ENCODE peak calls at places on chromosomes 5 and 9, in seven cellular contexts. E is endothelial cell of umbilical vein, A is cardiac fibroblast, F is astrocyte, U is psoas muscle, N is foreskin fibroblast, S is progenitor cell of endocrine pancreas. K is an unnamed sample.

GRCh38 chr5:147691134-147691533 is 91.4 kb downstream of the JAKMIP2 start:
- DNase-seq in A (no peak), S (no peak), U (no peak), N (no peak), E (no peak), F (no peak), K (no peak)

GRCh38 chr9:105062222-105062850 is 134.4 kb upstream of the ABCA1 start:
- DNase-seq in S (no peak), F (no peak), U (no peak), E (no peak), A (no peak), N (no peak), K (no peak)

GRCh38 chr5:79396265-79396664 is 117.7 kb downstream of the HOMER1 start:
- DNase-seq in F (peak), S (no peak), N (peak), E (no peak), A (peak), U (no peak), K (no peak)

GRCh38 chr5:149274964-149275363 is 3.3 kb downstream of the AFAP1L1 start:
- DNase-seq in N (no peak), E (no peak), U (no peak), S (no peak), F (no peak), A (peak), K (no peak)

GRCh38 chr9:91837982-91838731 is 111.9 kb downstream of the ROR2 start:
- DNase-seq in N (no peak), F (peak), U (peak), E (no peak), A (peak), S (no peak), K (no peak)

GRCh38 chr5:169546346-169546745 is 37.2 kb upstream of the SPDL1 start:
- DNase-seq in E (no peak), N (no peak), U (no peak), A (no peak), F (no peak), S (no peak), K (no peak)

GRCh38 chr5:111411321-111411720 is 101.0 kb downstream of the STARD4 start:
- DNase-seq in E (no peak), A (no peak), N (no peak), S (no peak), U (no peak), F (peak), K (no peak)

GRCh38 chr5:138369706-138370105 is 17.2 kb downstream of the KDM3B start:
- DNase-seq in A (no peak), F (no peak), S (no peak), E (peak), U (no peak), N (no peak), K (no peak)

GRCh38 chr5:92956886-92957285 is 624.1 kb downstream of the NR2F1-AS1 start:
- DNase-seq in S (no peak), A (peak), U (no peak), F (no peak), E (no peak), N (no peak), K (no peak)

GRCh38 chr5:91787718-91788117 is 404.6 kb upstream of the ARRDC3 start:
- DNase-seq in E (no peak), N (peak), U (no peak), S (no peak), A (no peak), F (peak), K (no peak)

GRCh38 chr5:111746791-111747190 is 10.2 kb downstream of the NREP start:
- DNase-seq in S (no peak), A (no peak), E (no peak), N (no peak), F (peak), U (no peak), K (no peak)

GRCh38 chr5:90406466-90406865 is 3.1 kb downstream of the CETN3 start:
- DNase-seq in A (no peak), F (peak), U (no peak), E (no peak), N (no peak), S (no peak), K (no peak)

GRCh38 chr5:155489949-155490348 is 476.4 kb downstream of the KIF4B start:
- DNase-seq in N (no peak), U (no peak), F (no peak), E (no peak), S (no peak), A (no peak), K (no peak)

GRCh38 chr9:87682085-87682484 is 43.8 kb upstream of the CTSL start:
- DNase-seq in F (no peak), N (no peak), U (no peak), S (no peak), A (no peak), E (no peak), K (no peak)

GRCh38 chr5:82917584-82917983 is 159.6 kb downstream of the TMEM167A start:
- DNase-seq in U (no peak), F (no peak), S (no peak), N (no peak), E (no peak), A (no peak), K (no peak)

GRCh38 chr5:149775785-149776184 is 45.7 kb downstream of the PPARGC1B start:
- DNase-seq in F (no peak), A (no peak), S (no peak), U (no peak), E (no peak), N (no peak), K (no peak)

GRCh38 chr5:95664204-95664786 is 17.7 kb downstream of the RFESD start:
- DNase-seq in F (peak), U (no peak), E (peak), S (no peak), A (peak), N (no peak), K (no peak)

GRCh38 chr9:97786341-97786740 is 66.7 kb upstream of the FOXE1 start:
- DNase-seq in F (no peak), N (peak), A (no peak), E (no peak), U (no peak), S (no peak), K (no peak)

GRCh38 chr5:2205596-2205995 is 322.9 kb upstream of the IRX4 start:
- DNase-seq in N (no peak), F (no peak), S (no peak), A (no peak), U (no peak), E (no peak), K (no peak)

GRCh38 chr5:84191296-84191695 is 193.4 kb downstream of the EDIL3 start:
- DNase-seq in N (no peak), U (no peak), E (no peak), F (peak), A (peak), S (no peak), K (no peak)

GRCh38 chr5:173762930-173763329 is 125.2 kb upstream of the CPEB4 start:
- DNase-seq in E (no peak), U (no peak), F (no peak), A (no peak), N (no peak), S (no peak), K (no peak)

GRCh38 chr5:175701797-175702196 is 43.9 kb downstream of the HRH2 start:
- DNase-seq in E (no peak), F (no peak), U (no peak), A (no peak), S (no peak), N (no peak), K (no peak)

GRCh38 chr5:135434591-135435466 is 12.3 kb downstream of the DCANP1 start:
- DNase-seq in S (no peak), E (no peak), F (no peak), A (no peak), N (peak), U (no peak), K (no peak)

GRCh38 chr5:110894805-110895204 is 156.0 kb downstream of the SLC25A46 start:
- DNase-seq in U (no peak), F (no peak), S (no peak), A (no peak), E (no peak), N (no peak), K (no peak)

GRCh38 chr9:106860731-106861584 is 2.0 kb upstream of the ZNF462 start:
- DNase-seq in S (no peak), F (peak), A (peak), U (peak), E (peak), N (no peak), K (no peak)

GRCh38 chr5:72654231-72654630 is 147.0 kb upstream of the ZNF366 start:
- DNase-seq in N (no peak), U (no peak), A (no peak), F (no peak), E (no peak), S (no peak), K (no peak)

GRCh38 chr9:5582835-5583195 is 46.1 kb upstream of the RIC1 start:
- DNase-seq in A (peak), E (no peak), F (peak), S (no peak), U (no peak), N (peak), K (peak)

DNA sequence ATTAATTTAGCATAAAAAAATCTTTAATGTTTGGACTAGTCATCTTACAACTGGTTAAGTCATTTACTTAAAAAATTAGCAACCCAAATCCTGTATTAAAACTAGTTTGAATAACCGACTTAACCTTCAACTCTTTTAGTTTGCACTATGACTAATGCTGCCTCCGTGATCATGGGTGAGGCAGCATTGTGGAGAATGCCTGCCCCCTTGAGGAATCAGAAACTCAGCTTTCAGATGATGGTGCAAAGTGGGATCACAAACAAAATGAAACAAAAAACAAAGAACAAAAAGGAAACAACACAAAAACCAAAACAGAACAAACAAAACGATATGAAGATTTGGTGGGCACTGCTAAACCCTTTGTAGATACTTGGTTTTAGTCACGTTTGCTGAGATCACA is 127.0 kb upstream of the PALM2AKAP2 start:
- DNase-seq in A (peak), U (no peak), S (no peak), F (peak), E (no peak), N (peak), K (no peak)
- TF ChIP-seq CTCF in A (peak), U (no peak), S (peak), F (peak), E (no peak), N (peak), K (no peak)

DNA sequence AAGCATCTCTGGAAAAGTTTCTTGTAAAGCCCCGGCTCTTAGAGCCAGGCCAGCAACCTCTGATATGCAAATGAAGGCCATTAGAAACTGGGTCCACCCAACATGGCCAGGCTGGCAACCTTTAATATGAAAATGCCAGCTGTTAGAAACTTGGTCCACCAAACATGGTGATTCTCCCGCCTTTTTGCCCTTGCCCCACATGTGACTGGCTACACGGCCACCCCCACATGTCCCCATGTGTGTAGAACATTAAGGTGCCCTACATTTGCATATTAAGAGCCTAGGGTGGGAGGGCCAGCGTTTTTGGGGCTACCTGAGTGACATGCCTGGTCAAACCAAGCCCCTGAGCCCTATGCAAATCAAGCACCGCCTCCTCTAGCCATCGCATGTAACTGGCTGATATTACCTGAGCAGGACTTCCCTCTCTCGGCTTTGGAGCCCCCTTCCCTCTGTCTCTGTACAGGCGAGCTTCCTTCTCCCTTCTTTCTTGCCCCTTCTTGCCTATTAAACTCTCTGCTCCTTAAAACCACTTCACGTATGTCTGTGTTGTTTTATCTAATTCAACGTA is 39.0 kb downstream of the S100Z start:
- DNase-seq in U (no peak), S (no peak), N (no peak), A (no peak), E (no peak), F (no peak), K (no peak)
- TF ChIP-seq CTCF in U (no peak), S (no peak), N (no peak), A (no peak), E (no peak), F (no peak), K (no peak)

GRCh38 chr5:146656638-146657037 is 140.6 kb upstream of the GPR151 start:
- DNase-seq in U (no peak), E (no peak), S (no peak), N (no peak), A (no peak), F (no peak), K (no peak)
- TF ChIP-seq CTCF in U (no peak), E (no peak), S (no peak), N (no peak), A (no peak), F (no peak), K (no peak)

GRCh38 chr5:56951131-56951945 is 585 bp downstream of the MIER3 start:
- DNase-seq in A (peak), N (no peak), S (peak), U (peak), E (peak), F (no peak), K (no peak)
- TF ChIP-seq CTCF in A (no peak), N (no peak), S (peak), U (no peak), E (no peak), F (no peak), K (no peak)

GRCh38 chr5:115262405-115263247 is at the start of gene PGGT1B:
- DNase-seq in U (peak), A (peak), S (peak), N (peak), E (peak), F (peak), K (peak)
- TF ChIP-seq CTCF in U (no peak), A (no peak), S (no peak), N (no peak), E (no peak), F (no peak), K (no peak)

DNA sequence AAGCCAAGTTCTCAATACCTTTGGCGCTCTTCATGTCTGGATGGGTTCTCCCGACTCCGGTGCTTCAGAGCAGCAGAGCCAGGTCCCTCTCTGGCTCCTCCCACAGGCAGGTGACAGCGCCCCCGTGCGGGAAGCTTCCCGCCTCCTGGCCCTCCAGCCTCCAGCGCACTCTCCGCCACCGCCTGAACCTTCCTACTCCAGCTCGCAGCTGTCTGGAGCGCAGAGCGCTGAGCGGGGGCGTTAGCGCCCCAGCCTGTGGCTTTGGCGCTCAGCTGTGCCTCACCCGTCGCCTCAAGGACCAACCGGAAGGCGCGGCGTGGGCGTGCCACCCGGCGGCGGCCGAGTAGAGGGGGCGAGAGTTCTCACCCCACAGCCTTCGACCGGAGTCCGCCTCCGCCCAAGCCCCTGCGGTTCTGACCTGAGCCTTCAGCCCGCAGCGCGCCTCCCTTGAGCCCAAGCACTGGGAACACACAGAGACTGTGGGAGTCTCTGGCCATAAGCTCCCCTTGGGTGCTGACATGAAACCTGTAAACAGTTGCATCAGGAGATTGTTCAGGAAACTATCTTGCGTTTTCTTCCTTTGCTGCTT is at the start of gene SLCO4C1:
- DNase-seq in E (peak), U (peak), N (no peak), A (peak), F (peak), S (peak), K (peak)
- TF ChIP-seq CTCF in E (peak), U (peak), N (peak), A (peak), F (peak), S (peak), K (no peak)

DNA sequence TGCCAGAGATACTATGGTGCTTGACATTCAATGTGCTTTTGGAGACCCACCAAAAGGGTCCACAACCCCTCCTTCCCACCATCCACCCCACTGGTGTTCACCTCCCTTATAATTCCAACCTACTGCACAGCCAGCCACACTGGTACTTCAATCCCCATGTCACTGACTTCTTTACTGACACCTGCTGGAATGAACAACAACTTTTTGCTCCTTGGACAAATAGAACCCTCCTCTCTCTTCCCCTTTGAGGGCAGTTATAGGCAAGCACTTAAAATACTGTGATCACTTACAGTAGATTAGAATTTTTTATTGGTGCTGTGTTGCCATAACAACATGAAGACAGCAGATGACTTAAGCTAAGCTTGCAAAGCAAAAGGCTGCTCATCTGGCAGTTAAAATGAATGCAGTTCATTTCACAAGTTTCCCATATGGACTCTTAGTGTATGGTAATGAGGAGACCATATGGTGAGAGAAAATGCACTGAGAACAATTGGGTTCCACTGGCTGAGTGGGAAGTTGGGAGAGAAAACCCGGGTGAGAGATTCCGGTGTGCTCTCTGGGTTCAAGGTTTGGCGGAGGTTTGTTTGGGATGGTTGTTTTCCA is 374.4 kb downstream of the EBF1 start:
- DNase-seq in A (no peak), S (no peak), U (no peak), E (no peak), F (no peak), N (no peak), K (no peak)
- TF ChIP-seq CTCF in A (no peak), S (peak), U (no peak), E (no peak), F (no peak), N (peak), K (no peak)

GRCh38 chr9:123999668-124000067 is 11.9 kb upstream of the LHX2 start:
- DNase-seq in S (no peak), A (no peak), U (no peak), N (no peak), E (no peak), F (no peak), K (no peak)

GRCh38 chr9:123998970-123999621 is 12.5 kb upstream of the LHX2 start:
- DNase-seq in U (no peak), F (no peak), A (no peak), E (no peak), S (no peak), N (no peak), K (no peak)

GRCh38 chr9:124000784-124001444 is 10.7 kb upstream of the LHX2 start:
- DNase-seq in F (no peak), S (no peak), U (no peak), N (no peak), A (no peak), E (no peak), K (no peak)

GRCh38 chr9:124001445-124001799 is 10.1 kb upstream of the LHX2 start:
- DNase-seq in U (no peak), A (no peak), N (no peak), E (no peak), S (no peak), F (no peak), K (no peak)

DNA sequence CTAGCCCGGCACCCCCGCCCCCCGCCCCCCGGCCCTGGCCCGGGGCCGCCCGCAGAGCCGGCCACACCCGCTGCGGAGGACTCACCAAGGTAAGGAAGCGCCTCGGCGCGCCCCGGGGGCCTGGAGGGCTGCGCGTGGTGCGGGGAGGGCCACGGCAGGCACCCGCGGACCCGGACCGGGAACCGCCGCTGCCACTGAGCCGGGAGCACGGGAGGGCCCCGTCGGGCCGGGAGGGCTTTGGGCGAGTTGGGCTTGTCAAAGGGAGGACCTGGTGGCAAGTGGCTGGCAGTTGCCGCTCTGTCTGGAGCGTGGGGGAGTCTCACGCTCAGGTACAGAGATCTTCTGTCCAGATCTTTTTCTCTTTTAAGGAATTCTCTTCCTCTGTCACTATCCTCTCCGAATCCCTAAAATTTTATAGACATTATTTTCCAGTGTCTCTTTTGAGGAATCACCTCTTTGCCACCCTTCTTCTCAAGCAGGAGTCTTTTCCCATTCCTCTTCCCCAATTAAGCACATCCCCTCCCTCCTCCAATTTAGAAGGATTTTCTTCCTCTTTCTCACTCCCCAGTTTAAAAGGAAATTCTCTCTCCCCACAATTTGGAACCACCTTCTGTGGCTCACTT is 11.3 kb upstream of the LHX2 start:
- DNase-seq in E (no peak), U (no peak), A (no peak), F (no peak), N (no peak), S (no peak), K (no peak)
- TF ChIP-seq CTCF in E (no peak), U (no peak), A (no peak), F (no peak), N (no peak), S (no peak), K (no peak)